ENCODE peak calls at places on chromosomes 12 and 14, in seven cellular contexts. Z is fibroblast of lung, I is fibroblast of pulmonary artery, C is H9, T is cerebellum, H is SW480, O is NCI-H2081. F is an unnamed sample.

GRCh38 chr14:51783765-51784164 is 76.6 kb upstream of the GNG2 start:
- DNase-seq in Z (peak), I (peak), C (no peak), T (no peak), H (no peak), O (no peak), F (no peak)

GRCh38 chr12:462936-463705 is 3.4 kb downstream of the B4GALNT3 start:
- DNase-seq in Z (no peak), I (no peak), C (no peak), T (no peak), H (peak), O (peak), F (no peak)

GRCh38 chr14:51869426-51870113 is 9.2 kb downstream of the GNG2 start:
- DNase-seq in Z (no peak), I (no peak), C (no peak), T (no peak), H (no peak), O (no peak), F (peak)

GRCh38 chr12:8123124-8123888 is at the start of gene CLEC4A:
- DNase-seq in Z (no peak), I (no peak), C (no peak), T (no peak), H (no peak), O (no peak), F (no peak)

GRCh38 chr14:95498622-95499353 is 17.7 kb downstream of the SYNE3 start:
- DNase-seq in Z (peak), I (no peak), C (no peak), T (no peak), H (no peak), O (no peak), F (no peak)

GRCh38 chr12:108381793-108382436 is 42.8 kb upstream of the CMKLR1 start:
- DNase-seq in Z (no peak), I (peak), C (peak), T (no peak), H (no peak), O (no peak), F (no peak)

GRCh38 chr14:62329427-62329826 is 567.2 kb downstream of the SNAPC1 start:
- DNase-seq in Z (peak), I (no peak), C (no peak), T (no peak), H (no peak), O (no peak), F (no peak)

GRCh38 chr12:89183985-89184435 is 168.3 kb downstream of the DUSP6 start:
- DNase-seq in Z (peak), I (peak), C (no peak), T (no peak), H (no peak), O (no peak), F (no peak)

GRCh38 chr14:58969951-58970751 is 218.3 kb upstream of the DAAM1 start:
- DNase-seq in Z (no peak), I (peak), C (peak), T (no peak), H (no peak), O (no peak), F (no peak)